ENCODE peak calls at places on chromosomes 7 and 10, in five cellular contexts. I is fibroblast of lung, N is kidney epithelial cell, G is GM20000, W is BE2C. A is an unnamed sample.

GRCh38 chr7:64997927-64998391 is 7.1 kb upstream of the ZNF117 start:
- DNase-seq in I (peak), N (no peak), G (no peak), W (no peak), A (no peak)

GRCh38 chr10:131249238-131249956 is 62.1 kb downstream of the TCERG1L start:
- DNase-seq in I (no peak), N (no peak), G (no peak), W (no peak), A (no peak)

GRCh38 chr10:78310481-78311080 is 276.9 kb downstream of the RPS24 start:
- DNase-seq in I (no peak), N (no peak), G (no peak), W (no peak), A (no peak)

GRCh38 chr7:155598810-155599210 is 45.7 kb upstream of the RBM33 start:
- DNase-seq in I (peak), N (no peak), G (peak), W (peak), A (peak)

GRCh38 chr7:28364082-28364481 is 48.2 kb upstream of the CREB5 start:
- DNase-seq in I (no peak), N (no peak), G (no peak), W (no peak), A (no peak)

GRCh38 chr7:37488163-37488759 is 39.6 kb upstream of the ELMO1 start:
- DNase-seq in I (peak), N (no peak), G (no peak), W (no peak), A (no peak)

GRCh38 chr10:104589871-104590270 is 51.2 kb upstream of the SORCS3 start:
- DNase-seq in I (peak), N (peak), G (no peak), W (no peak), A (peak)

GRCh38 chr7:104358743-104359142 is 30.3 kb downstream of the LHFPL3 start:
- DNase-seq in I (no peak), N (no peak), G (no peak), W (no peak), A (no peak)

GRCh38 chr10:101397140-101397539 is 43.2 kb downstream of the BTRC start:
- DNase-seq in I (peak), N (no peak), G (peak), W (peak), A (peak)

GRCh38 chr7:32158751-32159360 is 88.6 kb upstream of the PDE1C start:
- DNase-seq in I (peak), N (no peak), G (no peak), W (no peak), A (no peak)

GRCh38 chr10:122181901-122182799 is 88.9 kb upstream of the BTBD16 start:
- DNase-seq in I (peak), N (no peak), G (no peak), W (no peak), A (no peak)

GRCh38 chr10:115093776-115094361 is 704 bp downstream of the ATRNL1 start:
- DNase-seq in I (no peak), N (no peak), G (peak), W (no peak), A (no peak)

GRCh38 chr7:155955367-155955635 is 143.0 kb upstream of the SHH start:
- DNase-seq in I (no peak), N (no peak), G (no peak), W (no peak), A (no peak)

GRCh38 chr7:141290951-141291350 is 217.1 kb downstream of the TMEM178B start:
- DNase-seq in I (no peak), N (no peak), G (no peak), W (no peak), A (no peak)

GRCh38 chr10:35458500-35459448 is 122.5 kb downstream of the CCNY start:
- DNase-seq in I (no peak), N (no peak), G (no peak), W (no peak), A (no peak)

GRCh38 chr7:110003827-110004226 is 1087.1 kb upstream of the LRRN3 start:
- DNase-seq in I (no peak), N (no peak), G (no peak), W (no peak), A (no peak)

GRCh38 chr7:28554791-28555471 is 142.6 kb downstream of the CREB5 start:
- DNase-seq in I (no peak), N (no peak), G (no peak), W (peak), A (no peak)

GRCh38 chr10:31700222-31700621 is 228.4 kb downstream of the ARHGAP12 start:
- DNase-seq in I (no peak), N (no peak), G (no peak), W (no peak), A (no peak)

GRCh38 chr10:31704195-31704594 is 224.4 kb downstream of the ARHGAP12 start:
- DNase-seq in I (no peak), N (no peak), G (no peak), W (no peak), A (no peak)

GRCh38 chr10:31701546-31701945 is 227.1 kb downstream of the ARHGAP12 start:
- DNase-seq in I (no peak), N (no peak), G (no peak), W (no peak), A (no peak)

GRCh38 chr10:31702954-31703353 is 225.7 kb downstream of the ARHGAP12 start:
- DNase-seq in I (no peak), N (no peak), G (no peak), W (no peak), A (no peak)

GRCh38 chr10:31702005-31702404 is 226.6 kb downstream of the ARHGAP12 start:
- DNase-seq in I (no peak), N (no peak), G (no peak), W (no peak), A (no peak)
- TF ChIP-seq CTCF in I (no peak), N (no peak), G (no peak), W (no peak), A (no peak)

GRCh38 chr7:44470080-44470479 is 20.4 kb downstream of the NUDCD3 start:
- DNase-seq in I (peak), N (no peak), G (no peak), W (no peak), A (no peak)
- TF ChIP-seq CTCF in I (no peak), N (no peak), G (no peak), W (no peak), A (no peak)

DNA sequence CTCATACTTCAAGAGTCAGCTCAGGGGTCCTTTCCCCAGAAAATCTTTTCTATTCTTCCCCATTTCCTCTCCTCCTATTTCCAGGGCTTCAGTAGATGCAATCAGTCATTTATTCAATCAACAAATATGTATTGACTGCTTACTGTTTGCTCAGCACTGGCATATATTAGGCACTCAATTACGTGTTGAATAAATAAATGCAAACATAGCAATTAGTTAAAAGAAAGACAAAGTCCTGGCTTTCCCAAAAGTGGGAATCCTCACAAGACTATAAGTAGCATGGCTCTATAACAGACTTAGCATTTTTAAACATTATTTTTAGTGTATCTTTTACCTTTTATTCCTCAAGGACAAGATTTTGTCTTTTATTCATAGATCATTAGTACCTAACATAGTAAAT is 111.6 kb downstream of the CHCHD3 start:
- DNase-seq in I (no peak), N (no peak), G (no peak), W (no peak), A (no peak)
- TF ChIP-seq CTCF in I (no peak), N (no peak), G (no peak), W (no peak), A (no peak)

GRCh38 chr10:81348003-81348402 is 527.0 kb upstream of the NRG3 start:
- DNase-seq in I (no peak), N (no peak), G (no peak), W (no peak), A (no peak)
- TF ChIP-seq CTCF in I (no peak), N (no peak), G (no peak), W (no peak), A (no peak)

DNA sequence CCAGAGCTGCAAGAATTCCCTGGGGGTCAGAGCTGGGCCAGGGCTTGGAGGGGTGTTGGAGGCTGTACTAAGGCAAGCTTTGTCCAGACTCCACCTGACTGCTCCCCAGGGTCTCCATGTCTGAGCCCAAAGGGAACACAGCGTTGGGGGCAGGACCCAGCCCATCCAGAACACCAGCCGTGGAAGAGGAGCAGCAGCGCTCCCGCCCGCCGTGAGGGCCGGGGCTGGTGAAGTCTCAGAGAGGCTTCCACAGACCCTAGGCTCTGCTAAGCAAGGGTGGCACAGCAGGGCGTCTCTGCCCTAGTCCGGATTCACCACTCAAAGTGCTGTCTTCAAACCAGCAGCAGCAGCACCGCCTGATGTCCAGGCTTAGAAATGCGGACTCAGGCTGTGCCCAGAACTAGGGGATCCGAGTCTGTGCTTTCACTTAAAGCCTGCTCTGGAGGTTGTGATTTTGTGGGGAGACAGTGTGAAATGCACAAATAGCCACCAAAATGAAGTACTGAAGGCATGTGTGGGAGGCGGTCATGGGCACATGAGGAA is 16.7 kb upstream of the AQP1 start:
- DNase-seq in I (no peak), N (no peak), G (no peak), W (no peak), A (no peak)
- TF ChIP-seq CTCF in I (peak), N (peak), G (no peak), W (peak), A (peak)

GRCh38 chr7:137944168-137944567 is 57.7 kb downstream of the CREB3L2 start:
- DNase-seq in I (peak), N (no peak), G (no peak), W (no peak), A (peak)

GRCh38 chr7:137937202-137937560 is 64.7 kb downstream of the CREB3L2 start:
- DNase-seq in I (peak), N (no peak), G (no peak), W (no peak), A (peak)

GRCh38 chr7:137943132-137943551 is 58.7 kb downstream of the CREB3L2 start:
- DNase-seq in I (peak), N (no peak), G (no peak), W (no peak), A (no peak)

GRCh38 chr7:137942459-137943115 is 59.3 kb downstream of the CREB3L2 start:
- DNase-seq in I (no peak), N (no peak), G (no peak), W (no peak), A (no peak)

GRCh38 chr7:137940656-137941518 is 61.0 kb downstream of the CREB3L2 start:
- DNase-seq in I (peak), N (no peak), G (no peak), W (no peak), A (peak)
- TF ChIP-seq CTCF in I (no peak), N (no peak), G (no peak), W (no peak), A (no peak)

DNA sequence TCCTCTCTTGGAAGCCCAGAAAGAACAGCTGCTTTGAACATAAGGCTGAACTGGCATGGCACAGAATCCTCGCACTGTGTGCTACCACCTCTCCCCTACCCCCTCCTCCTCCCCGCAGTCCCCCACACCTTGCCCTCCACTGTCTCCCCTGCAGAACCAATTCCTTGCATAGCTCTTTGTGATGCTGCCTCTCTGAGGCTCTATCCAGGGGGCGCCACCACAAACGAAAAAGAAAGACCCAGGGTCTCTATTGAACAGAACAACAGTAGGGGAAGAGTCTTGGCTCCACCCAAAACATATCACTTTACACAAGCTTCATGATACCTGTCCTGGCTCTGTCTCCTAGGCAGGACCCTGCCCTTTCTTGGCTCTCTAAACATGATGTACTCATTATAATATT is 26.2 kb upstream of the EBLN1 start:
- DNase-seq in I (no peak), N (no peak), G (no peak), W (no peak), A (no peak)
- TF ChIP-seq CTCF in I (no peak), N (no peak), G (peak), W (peak), A (peak)

GRCh38 chr7:157005456-157006204 is 4.8 kb downstream of the MNX1 start:
- DNase-seq in I (no peak), N (no peak), G (peak), W (no peak), A (no peak)
- TF ChIP-seq CTCF in I (no peak), N (no peak), G (no peak), W (no peak), A (no peak)

GRCh38 chr7:129917934-129918333 is 34.8 kb downstream of the UBE2H start:
- DNase-seq in I (no peak), N (no peak), G (no peak), W (no peak), A (no peak)
- TF ChIP-seq CTCF in I (no peak), N (no peak), G (no peak), W (no peak), A (no peak)

A was measured in HFFc6.